ENCODE peak calls at places on chromosomes 6 and 20, in five cellular contexts. One of them, this sample, is unnamed.

GRCh38 chr20:62540504-62540903 is 64.7 kb upstream of the GATA5 start:
- DNase-seq in mesothelial cell of epicardium: no peak
- DNase-seq in CD4-positive, alpha-beta T cell: no peak
- DNase-seq in psoas muscle: no peak
- DNase-seq in foreskin keratinocyte: no peak
- DNase-seq in this sample: no peak

GRCh38 chr20:46367967-46368901 is 38.2 kb downstream of the ELMO2 start:
- DNase-seq in CD4-positive, alpha-beta T cell: no peak
- DNase-seq in psoas muscle: no peak
- DNase-seq in mesothelial cell of epicardium: no peak
- DNase-seq in foreskin keratinocyte: no peak
- DNase-seq in this sample: no peak

GRCh38 chr20:3233991-3234498 is 4.9 kb downstream of the SLC4A11 start:
- DNase-seq in mesothelial cell of epicardium: no peak
- DNase-seq in foreskin keratinocyte: no peak
- DNase-seq in CD4-positive, alpha-beta T cell: no peak
- DNase-seq in psoas muscle: no peak
- DNase-seq in this sample: no peak

GRCh38 chr20:47888351-47888750 is 103.1 kb upstream of the SULF2 start:
- DNase-seq in psoas muscle: no peak
- DNase-seq in CD4-positive, alpha-beta T cell: no peak
- DNase-seq in mesothelial cell of epicardium: no peak
- DNase-seq in foreskin keratinocyte: no peak
- DNase-seq in this sample: no peak

GRCh38 chr6:13256614-13257013 is 71.7 kb downstream of the TBC1D7 start:
- DNase-seq in psoas muscle: no peak
- DNase-seq in CD4-positive, alpha-beta T cell: no peak
- DNase-seq in foreskin keratinocyte: no peak
- DNase-seq in mesothelial cell of epicardium: no peak
- DNase-seq in this sample: no peak

GRCh38 chr6:76706566-76706965 is 634.1 kb upstream of the IMPG1 start:
- DNase-seq in foreskin keratinocyte: no peak
- DNase-seq in CD4-positive, alpha-beta T cell: no peak
- DNase-seq in mesothelial cell of epicardium: no peak
- DNase-seq in psoas muscle: no peak
- DNase-seq in this sample: no peak

GRCh38 chr20:51404297-51405060 is 138.0 kb downstream of the NFATC2 start:
- DNase-seq in psoas muscle: no peak
- DNase-seq in foreskin keratinocyte: no peak
- DNase-seq in mesothelial cell of epicardium: no peak
- DNase-seq in CD4-positive, alpha-beta T cell: peak; percentile 81
- DNase-seq in this sample: no peak

GRCh38 chr6:87066449-87067288 is 28.2 kb downstream of the CGA start:
- DNase-seq in CD4-positive, alpha-beta T cell: peak; percentile 3
- DNase-seq in foreskin keratinocyte: no peak
- DNase-seq in mesothelial cell of epicardium: no peak
- DNase-seq in psoas muscle: no peak
- DNase-seq in this sample: peak; percentile 46

GRCh38 chr6:22145294-22145693 is 151.5 kb downstream of the PRL start:
- DNase-seq in foreskin keratinocyte: no peak
- DNase-seq in mesothelial cell of epicardium: no peak
- DNase-seq in CD4-positive, alpha-beta T cell: no peak
- DNase-seq in psoas muscle: no peak
- DNase-seq in this sample: no peak

GRCh38 chr6:38612386-38612965 is 27.3 kb downstream of the BTBD9 start:
- DNase-seq in mesothelial cell of epicardium: no peak
- DNase-seq in CD4-positive, alpha-beta T cell: no peak
- DNase-seq in psoas muscle: no peak
- DNase-seq in foreskin keratinocyte: peak; percentile 12
- DNase-seq in this sample: no peak

GRCh38 chr6:155377061-155377460 is 62.8 kb upstream of the TFB1M start:
- DNase-seq in mesothelial cell of epicardium: no peak
- DNase-seq in CD4-positive, alpha-beta T cell: no peak
- DNase-seq in foreskin keratinocyte: peak; percentile 50
- DNase-seq in psoas muscle: no peak
- DNase-seq in this sample: no peak

GRCh38 chr6:56766806-56767178 is 124.1 kb upstream of the DST start:
- DNase-seq in psoas muscle: no peak
- DNase-seq in CD4-positive, alpha-beta T cell: no peak
- DNase-seq in mesothelial cell of epicardium: no peak
- DNase-seq in foreskin keratinocyte: peak; percentile 91
- DNase-seq in this sample: no peak

GRCh38 chr6:56767892-56768531 is 125.3 kb upstream of the DST start:
- DNase-seq in foreskin keratinocyte: no peak
- DNase-seq in psoas muscle: no peak
- DNase-seq in CD4-positive, alpha-beta T cell: no peak
- DNase-seq in mesothelial cell of epicardium: no peak
- DNase-seq in this sample: no peak

GRCh38 chr6:56766139-56766805 is 123.6 kb upstream of the DST start:
- DNase-seq in psoas muscle: no peak
- DNase-seq in CD4-positive, alpha-beta T cell: no peak
- DNase-seq in foreskin keratinocyte: no peak
- DNase-seq in mesothelial cell of epicardium: no peak
- DNase-seq in this sample: no peak

GRCh38 chr6:56765494-56765893 is 122.8 kb upstream of the DST start:
- DNase-seq in foreskin keratinocyte: no peak
- DNase-seq in mesothelial cell of epicardium: no peak
- DNase-seq in CD4-positive, alpha-beta T cell: no peak
- DNase-seq in psoas muscle: no peak
- DNase-seq in this sample: no peak

GRCh38 chr6:56767435-56767834 is 124.7 kb upstream of the DST start:
- DNase-seq in foreskin keratinocyte: no peak
- DNase-seq in psoas muscle: no peak
- DNase-seq in mesothelial cell of epicardium: no peak
- DNase-seq in CD4-positive, alpha-beta T cell: no peak
- DNase-seq in this sample: no peak
- TF ChIP-seq CTCF in foreskin keratinocyte: no peak
- TF ChIP-seq CTCF in psoas muscle: no peak
- TF ChIP-seq CTCF in mesothelial cell of epicardium: no peak
- TF ChIP-seq CTCF in CD4-positive, alpha-beta T cell: no peak
- TF ChIP-seq CTCF in this sample: no peak

DNA sequence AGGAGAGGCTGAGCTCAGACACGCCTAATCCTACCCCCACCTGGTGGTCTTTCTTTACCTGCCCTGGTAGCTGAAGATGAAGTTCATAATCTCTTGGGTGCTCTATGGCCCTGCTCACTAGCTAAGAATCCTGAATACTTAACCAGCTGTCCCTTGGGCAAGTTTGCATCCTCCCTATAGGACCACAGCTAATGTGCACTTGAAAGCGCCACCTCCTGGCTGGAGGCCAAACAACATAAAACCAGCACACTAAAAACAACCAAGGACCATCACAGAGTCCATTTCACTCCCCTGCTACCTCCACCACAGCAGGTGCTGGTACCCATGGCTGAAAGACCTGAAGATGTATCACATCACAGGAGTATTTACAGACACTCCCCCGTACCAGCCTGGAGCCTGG is 155.5 kb upstream of the SLC24A3 start:
- DNase-seq in foreskin keratinocyte: no peak
- DNase-seq in mesothelial cell of epicardium: no peak
- DNase-seq in psoas muscle: no peak
- DNase-seq in CD4-positive, alpha-beta T cell: no peak
- DNase-seq in this sample: no peak
- TF ChIP-seq CTCF in foreskin keratinocyte: peak; percentile 32
- TF ChIP-seq CTCF in mesothelial cell of epicardium: no peak
- TF ChIP-seq CTCF in psoas muscle: no peak
- TF ChIP-seq CTCF in CD4-positive, alpha-beta T cell: no peak
- TF ChIP-seq CTCF in this sample: peak; percentile 27

GRCh38 chr6:36985963-36986703 is at the start of gene MTCH1:
- DNase-seq in foreskin keratinocyte: peak; percentile 36
- DNase-seq in psoas muscle: peak; percentile 89
- DNase-seq in mesothelial cell of epicardium: peak; percentile 88
- DNase-seq in CD4-positive, alpha-beta T cell: peak; percentile 79
- DNase-seq in this sample: peak; percentile 83
- TF ChIP-seq CTCF in foreskin keratinocyte: peak; percentile 7
- TF ChIP-seq CTCF in psoas muscle: no peak
- TF ChIP-seq CTCF in mesothelial cell of epicardium: no peak
- TF ChIP-seq CTCF in CD4-positive, alpha-beta T cell: no peak
- TF ChIP-seq CTCF in this sample: no peak

DNA sequence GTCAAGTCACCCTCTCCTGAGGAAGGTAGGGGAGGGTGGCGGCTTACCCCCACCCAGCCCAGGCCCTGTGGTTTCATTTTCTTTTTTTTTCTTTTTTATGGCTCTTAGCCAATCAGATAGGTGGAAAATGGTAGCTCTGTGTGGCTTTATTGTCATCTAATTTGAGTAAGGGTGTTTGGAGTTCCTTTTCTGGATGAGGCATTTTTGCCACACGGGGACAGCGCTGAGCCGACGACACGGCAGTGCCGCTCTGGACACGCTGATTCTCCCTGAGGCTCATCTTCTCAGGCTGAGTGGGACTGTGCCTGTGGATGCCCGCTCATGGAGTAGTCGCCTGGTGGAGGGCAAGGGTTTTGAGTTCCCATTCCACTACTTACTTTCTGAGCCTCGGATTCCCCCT is 37.6 kb upstream of the ANGPT4 start:
- DNase-seq in foreskin keratinocyte: no peak
- DNase-seq in CD4-positive, alpha-beta T cell: no peak
- DNase-seq in psoas muscle: no peak
- DNase-seq in mesothelial cell of epicardium: no peak
- DNase-seq in this sample: no peak
- TF ChIP-seq CTCF in foreskin keratinocyte: peak; percentile 46
- TF ChIP-seq CTCF in CD4-positive, alpha-beta T cell: no peak
- TF ChIP-seq CTCF in psoas muscle: peak; percentile 7
- TF ChIP-seq CTCF in mesothelial cell of epicardium: no peak
- TF ChIP-seq CTCF in this sample: peak; percentile 40

GRCh38 chr6:126202689-126203088 is 137.2 kb upstream of the CENPW start:
- DNase-seq in CD4-positive, alpha-beta T cell: no peak
- DNase-seq in foreskin keratinocyte: no peak
- DNase-seq in mesothelial cell of epicardium: no peak
- DNase-seq in psoas muscle: no peak
- DNase-seq in this sample: no peak

GRCh38 chr6:126210398-126211075 is 129.4 kb upstream of the CENPW start:
- DNase-seq in foreskin keratinocyte: no peak
- DNase-seq in mesothelial cell of epicardium: no peak
- DNase-seq in psoas muscle: no peak
- DNase-seq in CD4-positive, alpha-beta T cell: no peak
- DNase-seq in this sample: no peak

GRCh38 chr6:126204598-126204997 is 135.3 kb upstream of the CENPW start:
- DNase-seq in foreskin keratinocyte: no peak
- DNase-seq in mesothelial cell of epicardium: no peak
- DNase-seq in psoas muscle: no peak
- DNase-seq in CD4-positive, alpha-beta T cell: no peak
- DNase-seq in this sample: no peak

DNA sequence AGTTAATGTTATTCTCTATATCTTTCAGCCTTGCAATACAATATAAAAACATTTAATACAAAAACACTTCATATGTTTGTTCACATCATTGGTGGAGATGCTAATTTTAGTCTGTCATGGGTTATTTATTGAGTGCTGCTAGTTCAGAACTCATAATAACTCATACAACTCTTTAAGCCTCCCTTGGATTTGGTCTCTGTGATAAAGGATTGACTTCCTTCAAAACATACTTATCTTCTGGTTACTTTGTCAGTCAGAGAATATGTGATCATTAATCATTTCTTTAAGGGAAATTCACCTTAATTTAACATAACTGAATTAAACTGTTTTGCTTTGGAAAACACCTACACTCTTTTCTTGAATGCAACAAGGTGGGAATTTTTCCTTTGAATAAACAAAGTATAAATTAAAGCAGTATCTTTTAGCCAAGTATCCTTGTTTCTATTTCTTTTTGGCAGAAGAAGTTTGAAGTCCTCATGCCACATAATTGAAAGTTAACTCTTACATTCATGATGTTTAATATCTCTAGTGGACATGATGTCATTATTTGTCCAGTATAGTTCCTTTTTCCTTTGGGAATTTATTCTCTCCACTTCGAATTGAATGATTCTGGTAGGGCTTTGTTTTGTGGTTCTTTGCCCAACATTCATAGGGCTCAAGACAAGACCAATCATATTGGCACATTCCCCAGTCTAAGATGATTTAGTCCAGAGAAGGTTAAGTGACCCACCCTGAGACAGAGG is 133.2 kb upstream of the CENPW start:
- DNase-seq in foreskin keratinocyte: no peak
- DNase-seq in CD4-positive, alpha-beta T cell: no peak
- DNase-seq in psoas muscle: no peak
- DNase-seq in mesothelial cell of epicardium: no peak
- DNase-seq in this sample: no peak
- TF ChIP-seq CTCF in foreskin keratinocyte: no peak
- TF ChIP-seq CTCF in CD4-positive, alpha-beta T cell: no peak
- TF ChIP-seq CTCF in psoas muscle: no peak
- TF ChIP-seq CTCF in mesothelial cell of epicardium: no peak
- TF ChIP-seq CTCF in this sample: no peak

GRCh38 chr6:82841309-82841708 is 224.3 kb downstream of the UBE3D start:
- DNase-seq in foreskin keratinocyte: no peak
- DNase-seq in CD4-positive, alpha-beta T cell: no peak
- DNase-seq in psoas muscle: no peak
- DNase-seq in mesothelial cell of epicardium: no peak
- DNase-seq in this sample: no peak
- TF ChIP-seq CTCF in foreskin keratinocyte: no peak
- TF ChIP-seq CTCF in CD4-positive, alpha-beta T cell: no peak
- TF ChIP-seq CTCF in psoas muscle: no peak
- TF ChIP-seq CTCF in mesothelial cell of epicardium: no peak
- TF ChIP-seq CTCF in this sample: no peak

DNA sequence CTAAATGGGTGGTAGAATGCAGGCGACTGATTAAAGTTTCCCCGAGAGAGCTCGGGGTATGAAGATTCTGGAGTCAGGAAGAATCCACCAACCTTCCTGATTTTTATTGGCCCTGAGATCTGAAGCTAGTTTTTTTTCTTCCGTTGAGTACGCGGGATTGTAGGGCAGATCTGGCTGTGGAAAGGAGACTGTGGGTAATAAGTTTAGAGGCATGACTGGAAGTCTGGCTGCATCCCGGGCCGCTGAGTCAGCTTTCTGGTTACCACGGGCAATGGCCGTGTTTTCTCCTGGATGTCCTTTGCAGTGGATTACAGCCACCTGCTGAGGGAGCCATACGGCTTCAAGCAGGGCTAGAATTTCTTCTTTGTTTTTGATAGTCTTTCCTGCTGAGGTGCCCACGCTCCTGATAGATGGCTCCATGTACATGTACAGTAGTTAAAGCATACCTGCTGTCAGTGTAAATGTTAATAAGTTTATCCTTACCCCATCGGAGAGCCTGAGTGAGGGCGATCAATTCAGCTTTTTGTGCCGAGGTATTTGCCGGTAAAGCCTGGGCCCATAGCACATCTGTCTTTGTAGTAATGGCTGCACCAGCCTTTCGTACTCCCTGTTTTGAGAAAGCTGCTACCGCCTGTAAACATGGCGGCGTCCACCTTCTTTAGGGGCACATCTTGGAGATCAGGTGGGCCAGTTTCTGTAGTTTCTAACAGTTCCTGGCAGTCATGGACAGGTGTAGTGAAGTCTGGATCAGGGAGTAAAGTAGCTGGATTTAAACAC is 154.0 kb downstream of the TRIM27 start:
- DNase-seq in foreskin keratinocyte: no peak
- DNase-seq in psoas muscle: no peak
- DNase-seq in mesothelial cell of epicardium: no peak
- DNase-seq in CD4-positive, alpha-beta T cell: no peak
- DNase-seq in this sample: no peak
- TF ChIP-seq CTCF in foreskin keratinocyte: peak; percentile 61
- TF ChIP-seq CTCF in psoas muscle: no peak
- TF ChIP-seq CTCF in mesothelial cell of epicardium: no peak
- TF ChIP-seq CTCF in CD4-positive, alpha-beta T cell: no peak
- TF ChIP-seq CTCF in this sample: no peak

This sample was measured in neural crest cell.